ENCODE peak calls at places on chromosomes 11 and 22, in four cellular contexts. Z is K562, I is GM12878, G is endothelial cell of umbilical vein. B is an unnamed sample.

GRCh38 chr22:50698546-50698945 is 25.9 kb downstream of the SHANK3 start:
- DNase-seq in Z (no peak), I (no peak), G (no peak), B (no peak)

GRCh38 chr11:85821636-85822035 is 10.7 kb upstream of the SYTL2 start:
- DNase-seq in Z (no peak), I (no peak), G (no peak), B (peak)

GRCh38 chr11:2778630-2779498 is 79.1 kb upstream of the KCNQ1OT1 start:
- DNase-seq in Z (peak), I (no peak), G (peak), B (peak)

GRCh38 chr22:38271927-38272372 is 860 bp downstream of the TMEM184B start:
- DNase-seq in Z (no peak), I (no peak), G (no peak), B (no peak)

GRCh38 chr11:3134218-3134621 is 30.9 kb downstream of the OSBPL5 start:
- DNase-seq in Z (no peak), I (no peak), G (no peak), B (no peak)

GRCh38 chr11:134046681-134047449 is 22.0 kb upstream of the JAM3 start:
- DNase-seq in Z (no peak), I (no peak), G (no peak), B (no peak)

GRCh38 chr11:100777118-100777517 is 90.0 kb downstream of the ARHGAP42 start:
- DNase-seq in Z (no peak), I (no peak), G (no peak), B (no peak)

GRCh38 chr11:72971211-72971610 is 157.0 kb downstream of the ATG16L2 start:
- DNase-seq in Z (no peak), I (no peak), G (no peak), B (no peak)

GRCh38 chr22:50425179-50425916 is 49.5 kb downstream of the SBF1 start:
- DNase-seq in Z (no peak), I (no peak), G (peak), B (no peak)

GRCh38 chr22:46055176-46055850 is 78.4 kb upstream of the WNT7B start:
- DNase-seq in Z (no peak), I (no peak), G (peak), B (no peak)

GRCh38 chr11:100849009-100849913 is 162.2 kb downstream of the ARHGAP42 start:
- DNase-seq in Z (no peak), I (no peak), G (peak), B (peak)

GRCh38 chr11:44989831-44990566 is 39.3 kb upstream of the TP53I11 start:
- DNase-seq in Z (no peak), I (no peak), G (no peak), B (no peak)

GRCh38 chr11:12989428-12990242 is 19.5 kb upstream of the RASSF10 start:
- DNase-seq in Z (peak), I (no peak), G (no peak), B (no peak)

GRCh38 chr11:8207080-8208000 is 38.5 kb upstream of the RIC3 start:
- DNase-seq in Z (no peak), I (no peak), G (no peak), B (peak)

GRCh38 chr11:78987748-78988147 is 413.1 kb upstream of the NARS2 start:
- DNase-seq in Z (no peak), I (no peak), G (no peak), B (no peak)

DNA sequence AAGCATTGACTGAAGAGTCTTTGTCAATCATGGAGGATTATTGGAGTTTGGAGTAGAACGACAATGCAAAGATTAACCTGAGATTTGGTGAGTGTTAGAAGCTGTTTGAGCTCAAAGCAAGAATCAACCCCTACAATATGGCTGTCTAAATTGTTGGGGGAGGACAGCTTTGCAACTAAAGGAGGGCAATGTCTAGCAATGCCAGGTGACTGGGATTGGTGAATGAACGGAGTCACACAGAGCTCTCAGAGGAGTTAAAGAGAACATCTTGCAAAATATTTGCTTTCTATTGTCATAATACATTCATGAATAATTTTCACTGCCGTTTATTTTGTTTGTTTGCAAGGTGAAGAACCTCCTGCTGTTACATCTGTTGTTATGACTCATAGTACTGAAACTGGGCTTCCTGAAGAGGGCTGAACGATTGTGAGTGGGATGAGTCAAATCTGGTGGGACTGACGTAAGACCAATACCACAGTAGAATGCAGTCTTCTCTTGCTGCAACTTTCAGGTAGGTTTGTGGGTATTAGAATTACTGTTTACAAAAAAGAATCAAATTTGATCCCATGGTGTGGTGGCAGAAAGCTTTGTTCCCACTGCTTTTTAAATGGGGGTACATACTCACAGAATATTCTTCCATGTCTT is 281.9 kb downstream of the CADM1 start:
- DNase-seq in Z (peak), I (peak), G (peak), B (peak)
- TF ChIP-seq FOS in Z (no peak), I (peak), G (peak), B (peak)

GRCh38 chr11:16781821-16782220 is 43.4 kb downstream of the C11orf58 start:
- DNase-seq in Z (no peak), I (no peak), G (no peak), B (no peak)

GRCh38 chr11:16780698-16781550 is 42.5 kb downstream of the C11orf58 start:
- DNase-seq in Z (no peak), I (no peak), G (no peak), B (no peak)

GRCh38 chr11:16778876-16779275 is 40.4 kb downstream of the C11orf58 start:
- DNase-seq in Z (no peak), I (no peak), G (no peak), B (no peak)

GRCh38 chr11:16779436-16779835 is 41.0 kb downstream of the C11orf58 start:
- DNase-seq in Z (peak), I (no peak), G (no peak), B (no peak)

DNA sequence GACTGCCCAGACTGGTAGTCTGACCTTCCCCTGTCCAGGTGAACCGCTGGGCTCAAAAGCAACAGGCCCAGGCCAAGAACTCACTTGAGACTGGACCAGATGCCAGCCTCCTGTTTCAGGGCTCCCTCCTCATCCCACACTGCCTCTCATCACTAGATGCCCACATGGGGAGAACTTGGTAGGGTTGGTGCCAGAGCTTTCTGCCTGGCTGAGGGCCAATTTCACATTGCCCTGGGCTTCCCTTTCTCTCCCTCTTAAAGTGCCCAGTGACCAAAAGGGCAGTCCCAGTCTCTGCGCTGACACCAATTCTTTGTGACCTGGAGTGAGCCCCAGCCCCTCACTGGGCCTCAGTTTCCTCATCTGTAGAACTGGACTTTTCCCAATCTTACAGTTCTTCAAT is 41.7 kb downstream of the C11orf58 start:
- DNase-seq in Z (no peak), I (no peak), G (no peak), B (no peak)
- TF ChIP-seq FOS in Z (no peak), I (no peak), G (no peak), B (no peak)

GRCh38 chr11:93212094-93212493 is 14.3 kb upstream of the SLC36A4 start:
- DNase-seq in Z (no peak), I (no peak), G (no peak), B (no peak)

GRCh38 chr11:93213622-93214021 is 15.8 kb upstream of the SLC36A4 start:
- DNase-seq in Z (no peak), I (no peak), G (no peak), B (no peak)

GRCh38 chr11:93220078-93220477 is 22.3 kb upstream of the SLC36A4 start:
- DNase-seq in Z (no peak), I (no peak), G (no peak), B (no peak)

GRCh38 chr11:93219440-93219839 is 21.6 kb upstream of the SLC36A4 start:
- DNase-seq in Z (no peak), I (no peak), G (no peak), B (no peak)

DNA sequence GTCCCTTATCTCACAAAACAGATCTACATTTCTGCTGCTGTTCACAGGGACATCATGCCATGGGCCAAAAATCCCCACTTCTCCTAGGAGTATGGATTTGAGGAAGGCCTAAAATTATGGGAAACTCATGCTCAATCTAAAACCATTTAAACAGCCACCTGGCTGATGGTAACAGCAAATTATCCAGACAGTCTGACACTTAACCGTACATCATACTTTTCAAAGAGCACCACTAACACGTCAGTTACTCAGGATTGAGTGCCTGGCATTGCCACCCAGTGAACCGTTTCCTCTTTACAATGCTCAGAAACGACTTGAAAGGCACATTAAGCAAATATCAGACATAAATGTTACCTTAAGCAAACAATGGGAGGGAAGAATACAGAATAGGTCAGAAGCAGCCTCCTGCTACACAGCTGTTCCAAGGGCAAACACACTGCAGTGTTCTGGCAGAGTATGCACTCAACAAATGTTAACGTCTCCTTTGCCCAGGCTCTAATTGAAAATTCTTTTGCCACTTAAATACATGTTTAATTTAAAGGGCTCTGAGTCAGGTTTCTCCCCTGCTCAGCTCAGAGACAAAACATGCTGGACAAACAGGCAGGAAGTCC is 18.8 kb upstream of the SLC36A4 start:
- DNase-seq in Z (no peak), I (no peak), G (no peak), B (no peak)
- TF ChIP-seq FOS in Z (no peak), I (no peak), G (no peak), B (no peak)

DNA sequence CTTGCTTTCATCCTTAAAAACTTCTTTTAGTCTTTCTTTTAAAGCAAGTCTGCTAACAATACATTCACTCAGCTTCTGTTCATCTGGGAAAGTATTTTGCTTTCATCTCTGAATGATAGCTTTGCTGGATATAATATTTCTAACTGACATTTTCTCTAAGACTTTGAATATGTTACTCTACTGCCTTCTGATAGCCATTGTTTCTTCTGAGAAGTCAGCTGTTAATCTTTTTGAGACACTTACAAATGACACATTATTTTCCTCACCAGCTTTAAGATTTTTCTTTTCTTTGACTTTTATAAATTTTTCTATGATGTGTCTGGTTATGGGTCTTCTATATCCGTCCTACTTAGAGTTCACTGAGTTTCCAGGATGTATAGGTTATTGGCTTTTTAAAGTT is 643.1 kb downstream of the KCNA4 start:
- DNase-seq in Z (no peak), I (no peak), G (no peak), B (no peak)
- TF ChIP-seq FOS in Z (no peak), I (no peak), G (no peak), B (no peak)

GRCh38 chr22:29109853-29110252 is 37.0 kb downstream of the KREMEN1 start:
- DNase-seq in Z (peak), I (no peak), G (no peak), B (peak)
- TF ChIP-seq FOS in Z (no peak), I (no peak), G (no peak), B (no peak)

B was measured in IMR-90.